ENCODE peak calls at places on chromosomes 12 and 14, in eight cellular contexts. One of them, this sample, is unnamed.
A peak's percentile ranks its signal among the peaks of the same experiment; 100 is the strongest.

GRCh38 chr14:49586673-49587460 is 687 bp upstream of the RPS29 start:
- DNase-seq in A549: peak; percentile 51
- DNase-seq in iPS DF 6.9: no peak
- DNase-seq in foreskin fibroblast: peak; percentile 83
- DNase-seq in NCI-H82: peak; percentile 75
- DNase-seq in cardiac fibroblast: peak; percentile 90
- DNase-seq in lung: no peak
- DNase-seq in activated T-cell treated with anti-CD3 and anti-CD28 coated beads, Interleukin-2, amount 50 U/mL, for 72 hours: peak; percentile 74
- DNase-seq in this sample: no peak

GRCh38 chr12:9066755-9067433 is 48.8 kb downstream of the A2M start:
- DNase-seq in A549: no peak
- DNase-seq in iPS DF 6.9: no peak
- DNase-seq in foreskin fibroblast: peak; percentile 13
- DNase-seq in NCI-H82: no peak
- DNase-seq in cardiac fibroblast: no peak
- DNase-seq in lung: no peak
- DNase-seq in activated T-cell treated with anti-CD3 and anti-CD28 coated beads, Interleukin-2, amount 50 U/mL, for 72 hours: no peak
- DNase-seq in this sample: no peak

GRCh38 chr14:104143521-104144452 is 5.4 kb downstream of the KIF26A start:
- DNase-seq in A549: no peak
- DNase-seq in iPS DF 6.9: no peak
- DNase-seq in foreskin fibroblast: no peak
- DNase-seq in NCI-H82: no peak
- DNase-seq in cardiac fibroblast: no peak
- DNase-seq in lung: no peak
- DNase-seq in activated T-cell treated with anti-CD3 and anti-CD28 coated beads, Interleukin-2, amount 50 U/mL, for 72 hours: no peak
- DNase-seq in this sample: peak; percentile 31

GRCh38 chr12:28176295-28176694 is 14.0 kb upstream of the CCDC91 start:
- DNase-seq in A549: no peak
- DNase-seq in iPS DF 6.9: no peak
- DNase-seq in foreskin fibroblast: no peak
- DNase-seq in NCI-H82: no peak
- DNase-seq in cardiac fibroblast: no peak
- DNase-seq in lung: no peak
- DNase-seq in activated T-cell treated with anti-CD3 and anti-CD28 coated beads, Interleukin-2, amount 50 U/mL, for 72 hours: no peak
- DNase-seq in this sample: no peak

GRCh38 chr12:10457760-10458159 is 4.6 kb upstream of the KLRC1 start:
- DNase-seq in A549: no peak
- DNase-seq in iPS DF 6.9: peak; percentile 27
- DNase-seq in foreskin fibroblast: no peak
- DNase-seq in NCI-H82: no peak
- DNase-seq in cardiac fibroblast: no peak
- DNase-seq in lung: no peak
- DNase-seq in activated T-cell treated with anti-CD3 and anti-CD28 coated beads, Interleukin-2, amount 50 U/mL, for 72 hours: no peak
- DNase-seq in this sample: no peak

GRCh38 chr14:47675239-47675488 is 241 bp downstream of the MDGA2 start:
- DNase-seq in A549: no peak
- DNase-seq in iPS DF 6.9: no peak
- DNase-seq in foreskin fibroblast: no peak
- DNase-seq in NCI-H82: peak; percentile 51
- DNase-seq in cardiac fibroblast: no peak
- DNase-seq in lung: no peak
- DNase-seq in activated T-cell treated with anti-CD3 and anti-CD28 coated beads, Interleukin-2, amount 50 U/mL, for 72 hours: no peak
- DNase-seq in this sample: no peak

GRCh38 chr14:95258754-95259593 is 60.7 kb downstream of the CLMN start:
- DNase-seq in A549: no peak
- DNase-seq in iPS DF 6.9: no peak
- DNase-seq in foreskin fibroblast: peak; percentile 7
- DNase-seq in NCI-H82: peak; percentile 10
- DNase-seq in cardiac fibroblast: peak; percentile 45
- DNase-seq in lung: no peak
- DNase-seq in activated T-cell treated with anti-CD3 and anti-CD28 coated beads, Interleukin-2, amount 50 U/mL, for 72 hours: no peak
- DNase-seq in this sample: no peak

GRCh38 chr12:124392991-124393790 is 98.3 kb downstream of the RFLNA start:
- DNase-seq in A549: no peak
- DNase-seq in iPS DF 6.9: no peak
- DNase-seq in foreskin fibroblast: peak; percentile 88
- DNase-seq in NCI-H82: no peak
- DNase-seq in cardiac fibroblast: peak; percentile 81
- DNase-seq in lung: peak; percentile 80
- DNase-seq in activated T-cell treated with anti-CD3 and anti-CD28 coated beads, Interleukin-2, amount 50 U/mL, for 72 hours: no peak
- DNase-seq in this sample: no peak

GRCh38 chr14:77094672-77095284 is 3.3 kb upstream of the CIPC start:
- DNase-seq in A549: peak; percentile 73
- DNase-seq in iPS DF 6.9: peak; percentile 76
- DNase-seq in foreskin fibroblast: peak; percentile 89
- DNase-seq in NCI-H82: peak; percentile 89
- DNase-seq in cardiac fibroblast: peak; percentile 88
- DNase-seq in lung: peak; percentile 81
- DNase-seq in activated T-cell treated with anti-CD3 and anti-CD28 coated beads, Interleukin-2, amount 50 U/mL, for 72 hours: peak; percentile 84
- DNase-seq in this sample: peak; percentile 64

GRCh38 chr12:121626087-121626852 is at the start of gene ORAI1:
- DNase-seq in A549: peak; percentile 80
- DNase-seq in iPS DF 6.9: peak; percentile 61
- DNase-seq in foreskin fibroblast: peak; percentile 99
- DNase-seq in NCI-H82: peak; percentile 97
- DNase-seq in cardiac fibroblast: peak; percentile 93
- DNase-seq in lung: peak; percentile 95
- DNase-seq in activated T-cell treated with anti-CD3 and anti-CD28 coated beads, Interleukin-2, amount 50 U/mL, for 72 hours: peak; percentile 98
- DNase-seq in this sample: peak; percentile 99

GRCh38 chr12:92077530-92077929 is 68.1 kb downstream of the BTG1 start:
- DNase-seq in A549: no peak
- DNase-seq in iPS DF 6.9: no peak
- DNase-seq in foreskin fibroblast: no peak
- DNase-seq in NCI-H82: no peak
- DNase-seq in cardiac fibroblast: no peak
- DNase-seq in lung: no peak
- DNase-seq in activated T-cell treated with anti-CD3 and anti-CD28 coated beads, Interleukin-2, amount 50 U/mL, for 72 hours: no peak
- DNase-seq in this sample: no peak

This sample was measured in mesothelial cell of epicardium.